ENCODE peak calls at places on chromosomes 7 and 10, in eight cellular contexts. U is prostate gland, Z is upper lobe of left lung, I is spleen, J is HCT116, N is transverse colon, A is sigmoid colon, L is endothelial cell of umbilical vein. W is an unnamed sample. For H3K4me1, the result is how much of the 10 kb centered on the place peaks cover.

GRCh38 chr7:98291717-98292116 is 10.2 kb downstream of the BRI3 start:
- DNase-seq in Z (no peak), A (no peak), I (no peak), L (no peak), N (no peak), U (no peak), J (no peak), W (no peak)

GRCh38 chr10:19194866-19195265 is 146.3 kb downstream of the MALRD1 start:
- DNase-seq in L (no peak), A (no peak), I (no peak), J (no peak), N (no peak), U (no peak), Z (no peak), W (no peak)

GRCh38 chr10:12427276-12427675 is 77.9 kb downstream of the CAMK1D start:
- DNase-seq in N (no peak), U (no peak), A (no peak), L (no peak), I (peak), Z (no peak), J (no peak), W (no peak)

GRCh38 chr10:77889277-77889903 is 37.2 kb downstream of the DLG5 start:
- DNase-seq in N (peak), Z (no peak), U (peak), A (no peak), J (peak), L (no peak), I (no peak), W (no peak)

GRCh38 chr7:23944131-23944530 is 234.1 kb downstream of the STK31 start:
- DNase-seq in N (no peak), A (no peak), Z (no peak), L (no peak), I (no peak), J (no peak), U (no peak), W (no peak)

GRCh38 chr10:48589266-48589665 is 15.6 kb downstream of the ARHGAP22 start:
- DNase-seq in I (no peak), Z (no peak), J (no peak), U (no peak), A (no peak), L (peak), N (no peak), W (no peak)

GRCh38 chr7:21253740-21254687 is 173.9 kb upstream of the SP4 start:
- DNase-seq in I (no peak), A (no peak), J (peak), Z (no peak), L (peak), N (peak), U (peak), W (no peak)

GRCh38 chr10:20372748-20373147 is 524.4 kb downstream of the NEBL start:
- DNase-seq in A (no peak), L (no peak), U (no peak), Z (no peak), N (no peak), I (no peak), J (no peak), W (no peak)

GRCh38 chr10:8311526-8312070 is 257.1 kb downstream of the GATA3 start:
- DNase-seq in N (no peak), L (no peak), U (no peak), Z (no peak), I (no peak), J (no peak), A (no peak), W (no peak)

GRCh38 chr7:96970739-96971138 is 34.6 kb upstream of the DLX6 start:
- DNase-seq in A (no peak), Z (no peak), N (no peak), U (no peak), I (no peak), J (no peak), L (no peak), W (no peak)

GRCh38 chr7:142568430-142569097 is 180.7 kb upstream of the PRSS1 start:
- DNase-seq in L (peak), J (no peak), U (no peak), Z (no peak), N (no peak), I (no peak), A (no peak), W (no peak)

GRCh38 chr7:101216860-101217387 is 457 bp downstream of the PLOD3 start:
- DNase-seq in A (no peak), N (no peak), I (peak), Z (no peak), J (no peak), U (no peak), L (peak), W (no peak)

GRCh38 chr7:116438274-116438673 is 61.3 kb upstream of the CAV2 start:
- DNase-seq in I (no peak), N (peak), U (no peak), A (no peak), J (no peak), L (peak), Z (no peak), W (no peak)

GRCh38 chr7:516606-517456 is 2.8 kb downstream of the PDGFA start:
- DNase-seq in N (peak), U (no peak), L (peak), Z (peak), A (no peak), I (no peak), J (no peak), W (no peak)

GRCh38 chr7:129773871-129774270 is 162.4 kb downstream of the NRF1 start:
- DNase-seq in L (no peak), J (no peak), I (no peak), A (no peak), N (no peak), Z (no peak), U (no peak), W (no peak)
- H3K4me1 ChIP-seq in L (under half), J (under half), I (under half), A (under half), N (under half), Z (under half), U (under half), W (under half)

DNA sequence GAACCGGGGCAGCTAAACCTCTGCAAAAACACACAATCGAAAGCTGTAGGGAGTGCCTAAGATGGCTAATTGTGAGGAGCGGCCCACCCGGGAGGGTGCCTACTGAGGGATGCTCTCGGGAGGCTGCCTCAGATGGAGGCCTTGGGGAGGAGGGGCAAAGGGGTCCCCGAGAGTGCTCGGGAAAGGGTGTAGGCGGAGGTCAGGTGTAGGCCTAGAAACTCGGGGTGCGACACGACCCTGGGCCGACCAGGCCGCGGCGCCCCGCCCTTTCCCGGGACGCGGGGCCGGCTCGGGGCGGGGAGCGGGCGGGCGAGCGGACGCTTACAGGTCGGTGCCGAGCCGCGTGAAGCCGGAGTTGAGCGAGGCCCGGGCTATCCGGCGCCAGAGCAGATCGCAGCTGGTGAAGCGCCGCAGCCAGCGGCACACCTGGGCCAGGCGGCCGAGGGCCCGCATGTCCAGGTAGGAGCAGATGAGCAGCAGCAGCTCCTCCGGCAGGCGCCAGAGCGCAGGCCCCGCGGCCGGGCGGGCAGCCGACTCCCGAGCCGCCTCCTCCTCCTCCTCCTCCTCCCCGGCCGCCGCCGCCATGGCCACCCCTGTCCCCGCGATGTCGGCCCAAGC is 805 bp downstream of the FBXW4 start:
- DNase-seq in U (peak), L (peak), A (peak), I (peak), N (peak), Z (peak), J (no peak), W (no peak)
- TF ChIP-seq POLR2AphosphoS5 in U (no peak), L (peak), A (peak), I (peak), N (no peak), Z (peak), J (peak), W (no peak)

DNA sequence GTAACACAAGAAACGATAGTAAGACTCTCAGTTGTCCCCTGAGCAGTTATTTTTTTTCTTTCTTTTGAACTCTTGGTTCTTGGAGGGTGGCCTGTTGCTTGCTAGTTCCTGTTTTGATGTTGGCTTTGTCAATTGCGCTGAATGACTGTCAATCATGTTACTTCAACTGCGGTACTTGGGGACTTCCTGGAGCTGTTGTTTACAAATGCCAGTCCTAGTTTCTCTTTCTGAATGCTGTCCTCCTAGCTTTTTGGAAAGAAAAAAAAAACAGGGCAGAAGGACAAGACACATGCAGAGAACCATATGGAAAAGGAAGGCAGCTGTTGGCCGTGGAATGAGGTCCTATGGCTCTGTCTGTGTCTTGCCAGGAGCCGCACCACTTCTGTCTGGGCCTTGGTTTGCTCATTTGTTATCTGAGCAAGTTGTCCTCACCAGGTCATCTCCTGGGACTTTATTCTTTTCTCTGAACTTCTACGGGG is 7.0 kb upstream of the PDCD4 start:
- DNase-seq in Z (no peak), J (no peak), U (no peak), I (no peak), N (no peak), L (no peak), A (no peak), W (no peak)
- H3K4me3 ChIP-seq in Z (no peak), J (no peak), U (no peak), I (no peak), N (no peak), L (no peak), A (no peak), W (no peak)

GRCh38 chr10:71342850-71343773 is 24.1 kb downstream of the SLC29A3 start:
- DNase-seq in L (no peak), J (no peak), I (no peak), N (peak), A (no peak), U (no peak), Z (no peak), W (no peak)
- H3K4me1 ChIP-seq in L (under half), J (under half), I (under half), N (under half), A (under half), U (under half), Z (under half), W (under half)

W was measured in vagina.